ENCODE peak calls at places on chromosomes 16 and 17, in nine cellular contexts. L, N, K, O, Z, Q, G, P and M are unnamed samples.

GRCh38 chr16:53913920-53914319 is 210.0 kb downstream of the FTO start:
- DNase-seq in L (no peak), N (peak), K (no peak), O (no peak), Z (no peak), Q (no peak), G (no peak), P (no peak), M (no peak)

GRCh38 chr16:58195344-58195743 is 2.6 kb downstream of the CSNK2A2 start:
- DNase-seq in L (no peak), N (no peak), K (no peak), O (no peak), Z (no peak), Q (no peak), G (no peak), P (no peak), M (no peak)

GRCh38 chr17:27977751-27978688 is 64.5 kb upstream of the NLK start:
- DNase-seq in L (no peak), N (no peak), K (no peak), O (no peak), Z (no peak), Q (no peak), G (peak), P (no peak), M (no peak)

GRCh38 chr16:49365711-49366509 is 7.7 kb upstream of the C16orf78 start:
- DNase-seq in L (no peak), N (no peak), K (no peak), O (no peak), Z (no peak), Q (no peak), G (no peak), P (no peak), M (no peak)

GRCh38 chr16:24699151-24699723 is 30.2 kb upstream of the TNRC6A start:
- DNase-seq in L (no peak), N (no peak), K (no peak), O (no peak), Z (no peak), Q (no peak), G (no peak), P (no peak), M (no peak)

GRCh38 chr17:15233022-15233805 is 31.9 kb downstream of the PMP22 start:
- DNase-seq in L (peak), N (no peak), K (no peak), O (peak), Z (no peak), Q (no peak), G (peak), P (no peak), M (no peak)

GRCh38 chr16:20853981-20854620 is 46.1 kb downstream of the DCUN1D3 start:
- DNase-seq in L (no peak), N (no peak), K (no peak), O (no peak), Z (no peak), Q (no peak), G (no peak), P (no peak), M (no peak)

GRCh38 chr17:16923904-16924700 is 47.8 kb downstream of the TNFRSF13B start:
- DNase-seq in L (no peak), N (no peak), K (no peak), O (no peak), Z (no peak), Q (no peak), G (no peak), P (no peak), M (no peak)

GRCh38 chr17:16926061-16926511 is 45.8 kb downstream of the TNFRSF13B start:
- DNase-seq in L (no peak), N (no peak), K (no peak), O (no peak), Z (no peak), Q (peak), G (no peak), P (no peak), M (no peak)

GRCh38 chr17:62840871-62841270 is 32.8 kb upstream of the MARCHF10 start:
- DNase-seq in L (no peak), N (no peak), K (no peak), O (no peak), Z (no peak), Q (no peak), G (no peak), P (no peak), M (no peak)

GRCh38 chr17:7440823-7441174 is 1.5 kb downstream of the FGF11 start:
- DNase-seq in L (peak), N (peak), K (no peak), O (no peak), Z (no peak), Q (no peak), G (no peak), P (no peak), M (no peak)

GRCh38 chr17:50806141-50806643 is 29.2 kb upstream of the WFIKKN2 start:
- DNase-seq in L (no peak), N (no peak), K (no peak), O (peak), Z (no peak), Q (no peak), G (peak), P (no peak), M (no peak)
- TF ChIP-seq CTCF in L (no peak), N (no peak), K (no peak), O (no peak), Z (no peak), Q (no peak), G (peak), P (no peak), M (no peak)

DNA sequence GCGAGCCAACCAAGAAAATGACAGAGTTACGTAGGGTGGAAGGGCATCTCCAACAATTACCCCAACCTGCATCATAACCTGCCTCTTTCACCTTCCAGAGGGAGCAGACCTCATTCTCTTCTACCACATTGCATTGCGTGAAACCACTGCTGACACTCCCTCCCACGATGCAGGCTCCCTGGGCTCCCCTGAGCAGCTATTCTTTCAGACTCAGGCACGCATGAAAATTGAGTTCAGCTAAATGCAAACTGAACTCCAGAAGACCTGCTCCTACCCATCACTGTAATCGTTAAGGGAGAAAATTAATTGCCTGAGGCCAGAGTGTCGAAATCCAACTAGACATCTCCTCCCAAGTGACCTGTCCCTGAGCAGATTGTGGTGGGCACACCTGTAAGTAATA is 186.0 kb downstream of the GRIN2A start:
- DNase-seq in L (no peak), N (no peak), K (no peak), O (no peak), Z (no peak), Q (no peak), G (no peak), P (no peak), M (no peak)
- H3K27ac ChIP-seq in L (no peak), N (no peak), K (no peak), O (no peak), Z (no peak), Q (no peak), G (no peak), P (no peak), M (no peak)

GRCh38 chr17:81927653-81928496 is at the start of gene MAFG:
- DNase-seq in L (peak), N (peak), K (peak), O (peak), Z (peak), Q (peak), G (peak), P (peak), M (peak)
- TF ChIP-seq POLR2A in L (peak), N (no peak), K (no peak), O (peak), Z (no peak), Q (peak), G (no peak), P (peak), M (peak)

GRCh38 chr16:6096931-6097665 is 999.5 kb upstream of the EEF2KMT start:
- DNase-seq in L (no peak), N (no peak), K (no peak), O (no peak), Z (no peak), Q (no peak), G (no peak), P (no peak), M (no peak)
- TF ChIP-seq CTCF in L (no peak), N (no peak), K (no peak), O (no peak), Z (no peak), Q (no peak), G (no peak), P (no peak), M (no peak)

GRCh38 chr16:1150511-1150982 is 2.4 kb upstream of the CACNA1H start:
- DNase-seq in L (no peak), N (no peak), K (no peak), O (peak), Z (no peak), Q (no peak), G (peak), P (no peak), M (no peak)

GRCh38 chr16:1152651-1153259 is at the start of gene CACNA1H:
- DNase-seq in L (no peak), N (peak), K (no peak), O (no peak), Z (no peak), Q (no peak), G (no peak), P (peak), M (no peak)

GRCh38 chr16:1153480-1154160 is 714 bp downstream of the CACNA1H start:
- DNase-seq in L (no peak), N (no peak), K (no peak), O (no peak), Z (no peak), Q (no peak), G (no peak), P (no peak), M (no peak)

GRCh38 chr16:1152123-1152638 is 725 bp upstream of the CACNA1H start:
- DNase-seq in L (peak), N (no peak), K (no peak), O (no peak), Z (no peak), Q (no peak), G (no peak), P (no peak), M (no peak)

GRCh38 chr16:1151424-1152122 is 1.3 kb upstream of the CACNA1H start:
- DNase-seq in L (no peak), N (no peak), K (no peak), O (no peak), Z (no peak), Q (no peak), G (no peak), P (no peak), M (no peak)
- H3K27ac ChIP-seq in L (no peak), N (peak), K (no peak), O (peak), Z (no peak), Q (no peak), G (no peak), P (peak), M (no peak)

DNA sequence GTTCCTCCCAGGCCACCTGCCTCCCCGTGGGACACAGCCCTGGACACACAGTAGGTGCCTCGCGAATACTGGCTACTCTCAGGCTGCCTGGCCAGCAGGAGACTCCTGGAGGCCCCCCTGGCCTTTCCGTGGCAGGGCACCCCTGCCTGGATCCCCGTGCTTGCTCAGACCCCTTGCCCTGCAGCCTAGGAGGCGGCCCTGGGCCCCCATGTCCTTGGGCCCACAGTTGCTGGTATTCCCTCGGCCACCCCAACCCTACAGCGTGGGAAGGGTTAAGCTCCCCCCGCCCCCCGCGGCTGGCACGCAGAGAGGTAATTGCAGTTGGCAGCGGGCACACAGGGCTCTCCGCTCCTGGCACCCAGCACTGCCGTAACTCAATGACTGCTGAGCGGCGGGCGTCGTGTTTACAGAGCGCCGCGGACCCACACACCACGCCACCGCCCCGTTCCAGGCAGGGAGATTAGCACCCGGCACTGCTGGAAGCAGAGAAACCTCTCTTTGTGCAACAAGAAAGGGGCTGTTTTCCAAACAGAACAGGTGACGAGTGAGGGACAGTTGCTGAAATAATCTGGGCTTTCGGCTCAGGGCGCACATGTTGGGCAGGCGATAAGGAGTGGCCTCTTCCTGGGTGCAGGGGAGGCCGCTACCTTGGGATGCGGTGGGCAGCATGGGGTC is 32.3 kb downstream of the BAHCC1 start:
- DNase-seq in L (peak), N (no peak), K (no peak), O (no peak), Z (no peak), Q (peak), G (no peak), P (no peak), M (no peak)
- TF ChIP-seq POLR2A in L (no peak), N (no peak), K (no peak), O (no peak), Z (no peak), Q (no peak), G (no peak), P (no peak), M (no peak)

DNA sequence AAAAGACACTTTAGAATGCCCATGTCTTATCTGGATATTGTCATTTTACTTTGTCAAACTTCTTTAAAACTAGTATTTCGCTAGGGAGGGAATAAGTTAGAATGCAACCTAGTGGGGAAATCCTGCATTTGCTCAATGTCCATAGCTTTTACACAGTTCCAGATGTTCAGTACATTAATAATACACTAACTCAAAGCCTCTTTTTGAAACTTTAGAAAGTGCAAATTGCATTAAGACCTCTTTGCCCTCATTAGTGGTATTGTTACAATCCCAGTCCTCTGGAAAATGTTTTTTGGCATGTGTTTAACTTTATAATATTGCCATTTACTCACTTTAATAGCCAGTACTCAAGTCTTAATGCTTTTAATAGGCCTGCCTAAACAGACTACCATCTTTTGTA is 106.8 kb downstream of the BRIP1 start:
- DNase-seq in L (no peak), N (no peak), K (no peak), O (no peak), Z (no peak), Q (no peak), G (no peak), P (no peak), M (no peak)
- TF ChIP-seq CTCF in L (no peak), N (no peak), K (no peak), O (no peak), Z (no peak), Q (no peak), G (no peak), P (no peak), M (no peak)

GRCh38 chr16:88922114-88922825 is 54.7 kb downstream of the CBFA2T3 start:
- DNase-seq in L (peak), N (peak), K (peak), O (peak), Z (no peak), Q (peak), G (peak), P (peak), M (no peak)
- H3K27ac ChIP-seq in L (peak), N (no peak), K (peak), O (no peak), Z (no peak), Q (peak), G (no peak), P (peak), M (peak)

GRCh38 chr16:83059237-83059636 is 432.5 kb downstream of the CDH13 start:
- DNase-seq in L (no peak), N (no peak), K (no peak), O (no peak), Z (no peak), Q (no peak), G (peak), P (no peak), M (no peak)

GRCh38 chr16:83054302-83054701 is 427.5 kb downstream of the CDH13 start:
- DNase-seq in L (no peak), N (no peak), K (no peak), O (no peak), Z (no peak), Q (no peak), G (peak), P (no peak), M (no peak)

GRCh38 chr16:83058376-83058775 is 431.6 kb downstream of the CDH13 start:
- DNase-seq in L (no peak), N (no peak), K (no peak), O (no peak), Z (no peak), Q (no peak), G (no peak), P (no peak), M (no peak)
- TF ChIP-seq POLR2A in L (no peak), N (no peak), K (no peak), O (no peak), Z (no peak), Q (no peak), G (no peak), P (no peak), M (no peak)

GRCh38 chr16:84953051-84953746 is 58.1 kb downstream of the ZDHHC7 start:
- DNase-seq in L (no peak), N (no peak), K (no peak), O (no peak), Z (no peak), Q (no peak), G (no peak), P (no peak), M (no peak)

GRCh38 chr16:84948855-84949610 is 62.3 kb downstream of the ZDHHC7 start:
- DNase-seq in L (no peak), N (no peak), K (no peak), O (no peak), Z (no peak), Q (no peak), G (no peak), P (no peak), M (no peak)

GRCh38 chr16:84949776-84950436 is 61.4 kb downstream of the ZDHHC7 start:
- DNase-seq in L (no peak), N (no peak), K (no peak), O (no peak), Z (no peak), Q (no peak), G (no peak), P (no peak), M (no peak)

GRCh38 chr16:84952335-84953050 is 58.8 kb downstream of the ZDHHC7 start:
- DNase-seq in L (peak), N (peak), K (peak), O (peak), Z (peak), Q (peak), G (peak), P (peak), M (no peak)

DNA sequence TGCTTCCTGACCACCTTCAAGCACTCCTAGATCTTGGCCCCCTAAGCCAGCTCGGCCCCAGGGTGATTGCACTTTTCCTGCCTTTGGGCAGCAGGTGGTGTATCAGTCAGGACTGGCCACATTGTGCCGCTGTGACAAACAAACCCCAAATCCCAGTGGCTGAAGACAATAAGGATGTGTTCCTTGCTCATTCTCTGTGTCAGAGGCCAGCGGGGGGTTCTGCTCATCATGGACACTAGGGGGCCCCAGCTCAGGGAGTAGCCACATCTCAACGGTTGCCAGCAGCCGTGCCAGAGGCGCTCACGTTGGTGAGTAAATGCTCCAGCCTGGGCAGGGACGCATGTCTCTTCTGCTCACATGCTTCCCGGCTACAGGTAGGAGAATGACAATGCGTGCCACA is 60.4 kb downstream of the ZDHHC7 start:
- DNase-seq in L (no peak), N (no peak), K (no peak), O (peak), Z (no peak), Q (no peak), G (no peak), P (no peak), M (no peak)
- TF ChIP-seq CTCF in L (no peak), N (no peak), K (no peak), O (peak), Z (no peak), Q (no peak), G (peak), P (no peak), M (no peak)